ENCODE peak calls at places on chromosomes 5 and 9, in six cellular contexts. B, W, X, V, C and T are unnamed samples.

GRCh38 chr9:21326526-21327139 is 8.6 kb downstream of the KLHL9 start:
- DNase-seq in B (peak), C (no peak), X (peak), V (no peak), W (peak), T (no peak)

GRCh38 chr9:128113526-128114325 is 13.8 kb downstream of the PTGES2 start:
- DNase-seq in X (no peak), W (no peak), B (no peak), C (no peak), V (no peak), T (no peak)

GRCh38 chr5:10789021-10789420 is 28.0 kb upstream of the DAP start:
- DNase-seq in W (no peak), V (peak), B (no peak), C (peak), X (peak), T (no peak)

GRCh38 chr5:178201221-178201926 is 3.0 kb upstream of the HNRNPAB start:
- DNase-seq in X (no peak), B (no peak), V (no peak), W (no peak), C (no peak), T (no peak)

GRCh38 chr9:69468380-69468779 is 143.4 kb downstream of the ENTREP1 start:
- DNase-seq in B (no peak), X (no peak), C (no peak), W (no peak), V (no peak), T (no peak)

GRCh38 chr5:78540335-78541057 is 108.1 kb downstream of the LHFPL2 start:
- DNase-seq in B (no peak), C (peak), X (no peak), W (no peak), V (no peak), T (no peak)

GRCh38 chr5:134634227-134634626 is 1.6 kb upstream of the SAR1B start:
- DNase-seq in B (no peak), C (no peak), V (no peak), W (no peak), X (no peak), T (no peak)

GRCh38 chr5:151126199-151126645 is 31.4 kb downstream of the ANXA6 start:
- DNase-seq in V (no peak), C (peak), W (peak), X (peak), B (peak), T (peak)

GRCh38 chr5:34833991-34834793 is 4.8 kb upstream of the TTC23L start:
- DNase-seq in X (no peak), B (no peak), W (no peak), C (no peak), V (no peak), T (no peak)

GRCh38 chr9:117616436-117616835 is 87.8 kb upstream of the TLR4 start:
- DNase-seq in V (no peak), X (no peak), B (no peak), W (no peak), C (no peak), T (no peak)

GRCh38 chr5:32712463-32713395 is 1.6 kb downstream of the NPR3 start:
- DNase-seq in V (no peak), C (no peak), X (no peak), W (no peak), B (no peak), T (no peak)

GRCh38 chr9:130196643-130197042 is 24.4 kb downstream of the NCS1 start:
- DNase-seq in B (no peak), V (no peak), W (no peak), X (no peak), C (no peak), T (no peak)

GRCh38 chr5:154713615-154714125 is 41.5 kb upstream of the LARP1 start:
- DNase-seq in W (no peak), X (peak), B (no peak), V (no peak), C (no peak), T (no peak)

GRCh38 chr5:179485845-179486575 is 64.3 kb upstream of the RUFY1 start:
- DNase-seq in X (no peak), W (no peak), V (no peak), B (no peak), C (no peak), T (no peak)

GRCh38 chr9:2570615-2571479 is 50.7 kb upstream of the VLDLR start:
- DNase-seq in W (peak), X (peak), V (no peak), B (peak), C (peak), T (no peak)

GRCh38 chr9:133572821-133573361 is 36.3 kb downstream of the FAM163B start:
- DNase-seq in C (peak), V (no peak), B (no peak), W (no peak), X (no peak), T (no peak)

GRCh38 chr5:149466457-149466972 is 84.7 kb downstream of the CSNK1A1 start:
- DNase-seq in X (peak), V (no peak), C (no peak), W (peak), B (no peak), T (no peak)

GRCh38 chr9:112239284-112239683 is 64.2 kb upstream of the SUSD1 start:
- DNase-seq in C (no peak), W (no peak), X (peak), V (no peak), B (no peak), T (no peak)

GRCh38 chr5:77306531-77306930 is 96.1 kb downstream of the PDE8B start:
- DNase-seq in C (no peak), W (no peak), B (no peak), X (no peak), V (no peak), T (no peak)

GRCh38 chr5:2989517-2989916 is 238.0 kb upstream of the IRX2 start:
- DNase-seq in W (no peak), B (no peak), X (no peak), V (no peak), C (no peak), T (no peak)

GRCh38 chr9:14652729-14653377 is 40.4 kb downstream of the ZDHHC21 start:
- DNase-seq in B (no peak), X (peak), C (peak), V (no peak), W (no peak), T (peak)

GRCh38 chr5:142888469-142889085 is 118.4 kb downstream of the ARHGAP26 start:
- DNase-seq in V (no peak), X (peak), W (peak), C (no peak), B (peak), T (peak)

GRCh38 chr5:149913449-149914419 is 30.9 kb downstream of the PDE6A start:
- DNase-seq in B (no peak), C (no peak), W (no peak), V (no peak), X (peak), T (no peak)

GRCh38 chr5:36664762-36665161 is 58.4 kb downstream of the SLC1A3 start:
- DNase-seq in B (peak), V (no peak), C (no peak), W (no peak), X (no peak), T (no peak)

GRCh38 chr5:168086104-168086610 is 205.3 kb upstream of the WWC1 start:
- DNase-seq in W (peak), B (no peak), V (no peak), C (peak), X (no peak), T (peak)

GRCh38 chr9:27371382-27371781 is 74.4 kb upstream of the EQTN start:
- DNase-seq in V (no peak), W (peak), X (no peak), B (no peak), C (peak), T (no peak)

GRCh38 chr5:149857499-149857898 is 87.1 kb downstream of the PDE6A start:
- DNase-seq in B (no peak), W (no peak), C (peak), X (peak), V (no peak), T (no peak)

GRCh38 chr9:127854169-127854833 is at the start of gene ENG:
- DNase-seq in W (no peak), B (peak), V (no peak), C (peak), X (peak), T (no peak)

GRCh38 chr5:73380710-73381586 is 67.6 kb downstream of the FOXD1 start:
- DNase-seq in W (no peak), C (no peak), X (no peak), B (no peak), V (no peak), T (no peak)

GRCh38 chr9:118651511-118651910 is 717.7 kb downstream of the BRINP1 start:
- DNase-seq in W (no peak), X (no peak), B (no peak), V (no peak), C (no peak), T (no peak)

GRCh38 chr5:76473676-76474075 is 70.6 kb downstream of the IQGAP2 start:
- DNase-seq in X (no peak), C (no peak), B (no peak), V (no peak), W (no peak), T (no peak)

GRCh38 chr9:112728401-112728800 is 10.5 kb upstream of the INIP start:
- DNase-seq in B (no peak), W (no peak), C (no peak), X (no peak), V (no peak), T (no peak)

GRCh38 chr9:117783828-117784227 is 79.6 kb downstream of the TLR4 start:
- DNase-seq in B (no peak), W (no peak), C (no peak), X (no peak), V (no peak), T (no peak)